ENCODE peak calls at places on chromosome 4, in five cellular contexts. One of them, this sample, is unnamed.

GRCh38 chr4:189162888-189163287 is 777.8 kb upstream of the FRG1 start:
- DNase-seq in BJ: no peak
- DNase-seq in HFFc6: no peak
- DNase-seq in osteocyte: no peak
- DNase-seq in stimulated activated effector memory CD8-positive, alpha-beta T cell treated with anti-CD3 and anti-CD28 coated beads, Interleukin-12 subunit alpha, Interleukin-12 subunit beta, amount 100 ng/mL, for 72 hours: no peak
- DNase-seq in this sample: no peak

GRCh38 chr4:86388252-86388651 is 28.4 kb upstream of the MAPK10 start:
- DNase-seq in BJ: no peak
- DNase-seq in HFFc6: no peak
- DNase-seq in osteocyte: no peak
- DNase-seq in stimulated activated effector memory CD8-positive, alpha-beta T cell treated with anti-CD3 and anti-CD28 coated beads, Interleukin-12 subunit alpha, Interleukin-12 subunit beta, amount 100 ng/mL, for 72 hours: no peak
- DNase-seq in this sample: no peak

GRCh38 chr4:114921191-114921590 is 192.2 kb downstream of the NDST4 start:
- DNase-seq in BJ: no peak
- DNase-seq in HFFc6: no peak
- DNase-seq in osteocyte: no peak
- DNase-seq in stimulated activated effector memory CD8-positive, alpha-beta T cell treated with anti-CD3 and anti-CD28 coated beads, Interleukin-12 subunit alpha, Interleukin-12 subunit beta, amount 100 ng/mL, for 72 hours: no peak
- DNase-seq in this sample: no peak

GRCh38 chr4:117064297-117064696 is 21.1 kb downstream of the TRAM1L1 start:
- DNase-seq in BJ: no peak
- DNase-seq in HFFc6: no peak
- DNase-seq in osteocyte: no peak
- DNase-seq in stimulated activated effector memory CD8-positive, alpha-beta T cell treated with anti-CD3 and anti-CD28 coated beads, Interleukin-12 subunit alpha, Interleukin-12 subunit beta, amount 100 ng/mL, for 72 hours: no peak
- DNase-seq in this sample: no peak

GRCh38 chr4:39976945-39977488 is 694 bp downstream of the PDS5A start:
- DNase-seq in BJ: no peak
- DNase-seq in HFFc6: no peak
- DNase-seq in osteocyte: peak; percentile 84
- DNase-seq in stimulated activated effector memory CD8-positive, alpha-beta T cell treated with anti-CD3 and anti-CD28 coated beads, Interleukin-12 subunit alpha, Interleukin-12 subunit beta, amount 100 ng/mL, for 72 hours: peak; percentile 80
- DNase-seq in this sample: peak; percentile 55

GRCh38 chr4:86594559-86595425 is 677 bp downstream of the PTPN13 start:
- DNase-seq in BJ: peak; percentile 90
- DNase-seq in HFFc6: peak; percentile 89
- DNase-seq in osteocyte: peak; percentile 87
- DNase-seq in stimulated activated effector memory CD8-positive, alpha-beta T cell treated with anti-CD3 and anti-CD28 coated beads, Interleukin-12 subunit alpha, Interleukin-12 subunit beta, amount 100 ng/mL, for 72 hours: no peak
- DNase-seq in this sample: peak; percentile 38

GRCh38 chr4:53653484-53654053 is 62.3 kb upstream of the LNX1 start:
- DNase-seq in BJ: no peak
- DNase-seq in HFFc6: peak; percentile 30
- DNase-seq in osteocyte: no peak
- DNase-seq in stimulated activated effector memory CD8-positive, alpha-beta T cell treated with anti-CD3 and anti-CD28 coated beads, Interleukin-12 subunit alpha, Interleukin-12 subunit beta, amount 100 ng/mL, for 72 hours: no peak
- DNase-seq in this sample: peak; percentile 60

GRCh38 chr4:147096667-147097604 is 151.3 kb upstream of the TTC29 start:
- DNase-seq in BJ: no peak
- DNase-seq in HFFc6: peak; percentile 50
- DNase-seq in osteocyte: no peak
- DNase-seq in stimulated activated effector memory CD8-positive, alpha-beta T cell treated with anti-CD3 and anti-CD28 coated beads, Interleukin-12 subunit alpha, Interleukin-12 subunit beta, amount 100 ng/mL, for 72 hours: no peak
- DNase-seq in this sample: no peak

GRCh38 chr4:59647011-59647410 is 1553.1 kb upstream of the ADGRL3 start:
- DNase-seq in BJ: no peak
- DNase-seq in HFFc6: no peak
- DNase-seq in osteocyte: no peak
- DNase-seq in stimulated activated effector memory CD8-positive, alpha-beta T cell treated with anti-CD3 and anti-CD28 coated beads, Interleukin-12 subunit alpha, Interleukin-12 subunit beta, amount 100 ng/mL, for 72 hours: no peak
- DNase-seq in this sample: no peak

GRCh38 chr4:184814686-184815045 is 11.1 kb downstream of the ACSL1 start:
- DNase-seq in BJ: no peak
- DNase-seq in HFFc6: no peak
- DNase-seq in osteocyte: no peak
- DNase-seq in stimulated activated effector memory CD8-positive, alpha-beta T cell treated with anti-CD3 and anti-CD28 coated beads, Interleukin-12 subunit alpha, Interleukin-12 subunit beta, amount 100 ng/mL, for 72 hours: no peak
- DNase-seq in this sample: no peak

GRCh38 chr4:118557298-118557851 is 127.8 kb upstream of the METTL14 start:
- DNase-seq in BJ: peak; percentile 61
- DNase-seq in HFFc6: peak; percentile 73
- DNase-seq in osteocyte: no peak
- DNase-seq in stimulated activated effector memory CD8-positive, alpha-beta T cell treated with anti-CD3 and anti-CD28 coated beads, Interleukin-12 subunit alpha, Interleukin-12 subunit beta, amount 100 ng/mL, for 72 hours: no peak
- DNase-seq in this sample: no peak

GRCh38 chr4:4594531-4594930 is 52.7 kb upstream of the STX18 start:
- DNase-seq in BJ: no peak
- DNase-seq in HFFc6: no peak
- DNase-seq in osteocyte: no peak
- DNase-seq in stimulated activated effector memory CD8-positive, alpha-beta T cell treated with anti-CD3 and anti-CD28 coated beads, Interleukin-12 subunit alpha, Interleukin-12 subunit beta, amount 100 ng/mL, for 72 hours: no peak
- DNase-seq in this sample: no peak

GRCh38 chr4:23422878-23423277 is 467.0 kb downstream of the PPARGC1A start:
- DNase-seq in BJ: no peak
- DNase-seq in HFFc6: no peak
- DNase-seq in osteocyte: no peak
- DNase-seq in stimulated activated effector memory CD8-positive, alpha-beta T cell treated with anti-CD3 and anti-CD28 coated beads, Interleukin-12 subunit alpha, Interleukin-12 subunit beta, amount 100 ng/mL, for 72 hours: no peak
- DNase-seq in this sample: no peak

GRCh38 chr4:174910271-174910670 is 7.9 kb upstream of the ADAM29 start:
- DNase-seq in BJ: no peak
- DNase-seq in HFFc6: no peak
- DNase-seq in osteocyte: no peak
- DNase-seq in stimulated activated effector memory CD8-positive, alpha-beta T cell treated with anti-CD3 and anti-CD28 coated beads, Interleukin-12 subunit alpha, Interleukin-12 subunit beta, amount 100 ng/mL, for 72 hours: no peak
- DNase-seq in this sample: no peak

GRCh38 chr4:159227984-159228383 is 125.1 kb downstream of the RAPGEF2 start:
- DNase-seq in BJ: peak; percentile 37
- DNase-seq in HFFc6: peak; percentile 52
- DNase-seq in osteocyte: no peak
- DNase-seq in stimulated activated effector memory CD8-positive, alpha-beta T cell treated with anti-CD3 and anti-CD28 coated beads, Interleukin-12 subunit alpha, Interleukin-12 subunit beta, amount 100 ng/mL, for 72 hours: no peak
- DNase-seq in this sample: peak; percentile 55

GRCh38 chr4:9765091-9765490 is 16.3 kb upstream of the DRD5 start:
- DNase-seq in BJ: no peak
- DNase-seq in HFFc6: no peak
- DNase-seq in osteocyte: no peak
- DNase-seq in stimulated activated effector memory CD8-positive, alpha-beta T cell treated with anti-CD3 and anti-CD28 coated beads, Interleukin-12 subunit alpha, Interleukin-12 subunit beta, amount 100 ng/mL, for 72 hours: peak; percentile 57
- DNase-seq in this sample: no peak

GRCh38 chr4:125187221-125187620 is 127.5 kb upstream of the FAT4 start:
- DNase-seq in BJ: peak; percentile 81
- DNase-seq in HFFc6: peak; percentile 78
- DNase-seq in osteocyte: no peak
- DNase-seq in stimulated activated effector memory CD8-positive, alpha-beta T cell treated with anti-CD3 and anti-CD28 coated beads, Interleukin-12 subunit alpha, Interleukin-12 subunit beta, amount 100 ng/mL, for 72 hours: no peak
- DNase-seq in this sample: no peak

GRCh38 chr4:94653984-94654609 is 103.7 kb upstream of the BMPR1B start:
- DNase-seq in BJ: no peak
- DNase-seq in HFFc6: no peak
- DNase-seq in osteocyte: no peak
- DNase-seq in stimulated activated effector memory CD8-positive, alpha-beta T cell treated with anti-CD3 and anti-CD28 coated beads, Interleukin-12 subunit alpha, Interleukin-12 subunit beta, amount 100 ng/mL, for 72 hours: no peak
- DNase-seq in this sample: no peak

GRCh38 chr4:176149680-176150079 is 45.7 kb downstream of the SPATA4 start:
- DNase-seq in BJ: no peak
- DNase-seq in HFFc6: peak; percentile 6
- DNase-seq in osteocyte: no peak
- DNase-seq in stimulated activated effector memory CD8-positive, alpha-beta T cell treated with anti-CD3 and anti-CD28 coated beads, Interleukin-12 subunit alpha, Interleukin-12 subunit beta, amount 100 ng/mL, for 72 hours: no peak
- DNase-seq in this sample: no peak

GRCh38 chr4:56440983-56441382 is 4.9 kb downstream of the PAICS start:
- DNase-seq in BJ: no peak
- DNase-seq in HFFc6: no peak
- DNase-seq in osteocyte: no peak
- DNase-seq in stimulated activated effector memory CD8-positive, alpha-beta T cell treated with anti-CD3 and anti-CD28 coated beads, Interleukin-12 subunit alpha, Interleukin-12 subunit beta, amount 100 ng/mL, for 72 hours: no peak
- DNase-seq in this sample: no peak

GRCh38 chr4:57110635-57111546 is 706 bp upstream of the IGFBP7 start:
- DNase-seq in BJ: peak; percentile 26
- DNase-seq in HFFc6: peak; percentile 55
- DNase-seq in osteocyte: no peak
- DNase-seq in stimulated activated effector memory CD8-positive, alpha-beta T cell treated with anti-CD3 and anti-CD28 coated beads, Interleukin-12 subunit alpha, Interleukin-12 subunit beta, amount 100 ng/mL, for 72 hours: peak; percentile 50
- DNase-seq in this sample: peak; percentile 17

GRCh38 chr4:22434895-22435294 is 81.0 kb downstream of the ADGRA3 start:
- DNase-seq in BJ: no peak
- DNase-seq in HFFc6: peak; percentile 28
- DNase-seq in osteocyte: no peak
- DNase-seq in stimulated activated effector memory CD8-positive, alpha-beta T cell treated with anti-CD3 and anti-CD28 coated beads, Interleukin-12 subunit alpha, Interleukin-12 subunit beta, amount 100 ng/mL, for 72 hours: no peak
- DNase-seq in this sample: no peak

GRCh38 chr4:12852338-12853307 is 631.5 kb downstream of the RAB28 start:
- DNase-seq in BJ: peak; percentile 14
- DNase-seq in HFFc6: peak; percentile 29
- DNase-seq in osteocyte: no peak
- DNase-seq in stimulated activated effector memory CD8-positive, alpha-beta T cell treated with anti-CD3 and anti-CD28 coated beads, Interleukin-12 subunit alpha, Interleukin-12 subunit beta, amount 100 ng/mL, for 72 hours: no peak
- DNase-seq in this sample: no peak

GRCh38 chr4:140112576-140112975 is 41.4 kb downstream of the MAML3 start:
- DNase-seq in BJ: no peak
- DNase-seq in HFFc6: no peak
- DNase-seq in osteocyte: no peak
- DNase-seq in stimulated activated effector memory CD8-positive, alpha-beta T cell treated with anti-CD3 and anti-CD28 coated beads, Interleukin-12 subunit alpha, Interleukin-12 subunit beta, amount 100 ng/mL, for 72 hours: no peak
- DNase-seq in this sample: no peak

GRCh38 chr4:165079476-165079875 is 25.8 kb downstream of the TRIM75 start:
- DNase-seq in BJ: no peak
- DNase-seq in HFFc6: no peak
- DNase-seq in osteocyte: no peak
- DNase-seq in stimulated activated effector memory CD8-positive, alpha-beta T cell treated with anti-CD3 and anti-CD28 coated beads, Interleukin-12 subunit alpha, Interleukin-12 subunit beta, amount 100 ng/mL, for 72 hours: no peak
- DNase-seq in this sample: peak; percentile 19

GRCh38 chr4:84578540-84579409 is 4.2 kb upstream of the CDS1 start:
- DNase-seq in BJ: no peak
- DNase-seq in HFFc6: peak; percentile 29
- DNase-seq in osteocyte: no peak
- DNase-seq in stimulated activated effector memory CD8-positive, alpha-beta T cell treated with anti-CD3 and anti-CD28 coated beads, Interleukin-12 subunit alpha, Interleukin-12 subunit beta, amount 100 ng/mL, for 72 hours: no peak
- DNase-seq in this sample: no peak

GRCh38 chr4:69054578-69055200 is 41.6 kb upstream of the UGT2B7 start:
- DNase-seq in BJ: peak; percentile 9
- DNase-seq in HFFc6: peak; percentile 78
- DNase-seq in osteocyte: no peak
- DNase-seq in stimulated activated effector memory CD8-positive, alpha-beta T cell treated with anti-CD3 and anti-CD28 coated beads, Interleukin-12 subunit alpha, Interleukin-12 subunit beta, amount 100 ng/mL, for 72 hours: no peak
- DNase-seq in this sample: no peak

GRCh38 chr4:8643986-8644385 is 51.4 kb downstream of the CPZ start:
- DNase-seq in BJ: no peak
- DNase-seq in HFFc6: no peak
- DNase-seq in osteocyte: peak; percentile 85
- DNase-seq in stimulated activated effector memory CD8-positive, alpha-beta T cell treated with anti-CD3 and anti-CD28 coated beads, Interleukin-12 subunit alpha, Interleukin-12 subunit beta, amount 100 ng/mL, for 72 hours: no peak
- DNase-seq in this sample: no peak

GRCh38 chr4:147518846-147519767 is 38.2 kb downstream of the EDNRA start:
- DNase-seq in BJ: no peak
- DNase-seq in HFFc6: peak; percentile 73
- DNase-seq in osteocyte: no peak
- DNase-seq in stimulated activated effector memory CD8-positive, alpha-beta T cell treated with anti-CD3 and anti-CD28 coated beads, Interleukin-12 subunit alpha, Interleukin-12 subunit beta, amount 100 ng/mL, for 72 hours: peak; percentile 59
- DNase-seq in this sample: peak; percentile 46

GRCh38 chr4:138868562-138868961 is 147.0 kb upstream of the NOCT start:
- DNase-seq in BJ: no peak
- DNase-seq in HFFc6: no peak
- DNase-seq in osteocyte: no peak
- DNase-seq in stimulated activated effector memory CD8-positive, alpha-beta T cell treated with anti-CD3 and anti-CD28 coated beads, Interleukin-12 subunit alpha, Interleukin-12 subunit beta, amount 100 ng/mL, for 72 hours: no peak
- DNase-seq in this sample: no peak

GRCh38 chr4:76896731-76897521 is 1.0 kb downstream of the SOWAHB start:
- DNase-seq in BJ: no peak
- DNase-seq in HFFc6: no peak
- DNase-seq in osteocyte: no peak
- DNase-seq in stimulated activated effector memory CD8-positive, alpha-beta T cell treated with anti-CD3 and anti-CD28 coated beads, Interleukin-12 subunit alpha, Interleukin-12 subunit beta, amount 100 ng/mL, for 72 hours: peak; percentile 57
- DNase-seq in this sample: peak; percentile 62

GRCh38 chr4:40908297-40908696 is 158.5 kb downstream of the NSUN7 start:
- DNase-seq in BJ: no peak
- DNase-seq in HFFc6: no peak
- DNase-seq in osteocyte: no peak
- DNase-seq in stimulated activated effector memory CD8-positive, alpha-beta T cell treated with anti-CD3 and anti-CD28 coated beads, Interleukin-12 subunit alpha, Interleukin-12 subunit beta, amount 100 ng/mL, for 72 hours: no peak
- DNase-seq in this sample: no peak

GRCh38 chr4:39502034-39502658 is 25.1 kb downstream of the UGDH start:
- DNase-seq in BJ: peak; percentile 63
- DNase-seq in HFFc6: peak; percentile 77
- DNase-seq in osteocyte: peak; percentile 17
- DNase-seq in stimulated activated effector memory CD8-positive, alpha-beta T cell treated with anti-CD3 and anti-CD28 coated beads, Interleukin-12 subunit alpha, Interleukin-12 subunit beta, amount 100 ng/mL, for 72 hours: no peak
- DNase-seq in this sample: no peak

GRCh38 chr4:139913398-139913990 is 240.5 kb downstream of the MAML3 start:
- DNase-seq in BJ: no peak
- DNase-seq in HFFc6: no peak
- DNase-seq in osteocyte: no peak
- DNase-seq in stimulated activated effector memory CD8-positive, alpha-beta T cell treated with anti-CD3 and anti-CD28 coated beads, Interleukin-12 subunit alpha, Interleukin-12 subunit beta, amount 100 ng/mL, for 72 hours: no peak
- DNase-seq in this sample: peak; percentile 55

This sample was measured in pancreas.